ENCODE peak calls at places on chromosomes 2 and 18, in eight cellular contexts. One of them, this sample, is unnamed.
A peak's percentile ranks its signal among the peaks of the same experiment; 100 is the strongest.

GRCh38 chr2:239891692-239892091 is 133.4 kb downstream of the NDUFA10 start:
- DNase-seq in substantia nigra: no peak
- DNase-seq in A549: no peak
- DNase-seq in HTR-8/SVneo: no peak
- DNase-seq in adrenal gland: no peak
- DNase-seq in AG04450: no peak
- DNase-seq in neural crest cell: no peak
- DNase-seq in NCI-H1436: no peak
- DNase-seq in this sample: no peak

GRCh38 chr2:152647417-152648010 is 69.7 kb downstream of the PRPF40A start:
- DNase-seq in substantia nigra: peak; percentile 43
- DNase-seq in A549: no peak
- DNase-seq in HTR-8/SVneo: no peak
- DNase-seq in adrenal gland: peak; percentile 84
- DNase-seq in AG04450: no peak
- DNase-seq in neural crest cell: no peak
- DNase-seq in NCI-H1436: peak; percentile 59
- DNase-seq in this sample: no peak

GRCh38 chr2:63849381-63850203 is 7.9 kb downstream of the UGP2 start:
- DNase-seq in substantia nigra: no peak
- DNase-seq in A549: no peak
- DNase-seq in HTR-8/SVneo: no peak
- DNase-seq in adrenal gland: no peak
- DNase-seq in AG04450: no peak
- DNase-seq in neural crest cell: no peak
- DNase-seq in NCI-H1436: no peak
- DNase-seq in this sample: no peak

GRCh38 chr2:101976887-101977286 is 14.9 kb upstream of the IL1R2 start:
- DNase-seq in substantia nigra: no peak
- DNase-seq in A549: no peak
- DNase-seq in HTR-8/SVneo: no peak
- DNase-seq in adrenal gland: no peak
- DNase-seq in AG04450: no peak
- DNase-seq in neural crest cell: no peak
- DNase-seq in NCI-H1436: no peak
- DNase-seq in this sample: no peak

GRCh38 chr2:68434981-68435380 is 32.1 kb downstream of the FBXO48 start:
- DNase-seq in substantia nigra: no peak
- DNase-seq in A549: no peak
- DNase-seq in HTR-8/SVneo: no peak
- DNase-seq in adrenal gland: no peak
- DNase-seq in AG04450: no peak
- DNase-seq in neural crest cell: no peak
- DNase-seq in NCI-H1436: no peak
- DNase-seq in this sample: no peak

GRCh38 chr18:13257361-13257980 is 38.9 kb downstream of the LDLRAD4 start:
- DNase-seq in substantia nigra: no peak
- DNase-seq in A549: no peak
- DNase-seq in HTR-8/SVneo: no peak
- DNase-seq in adrenal gland: no peak
- DNase-seq in AG04450: no peak
- DNase-seq in neural crest cell: no peak
- DNase-seq in NCI-H1436: no peak
- DNase-seq in this sample: no peak

GRCh38 chr2:233982421-233983121 is 65.4 kb downstream of the TRPM8 start:
- DNase-seq in substantia nigra: no peak
- DNase-seq in A549: no peak
- DNase-seq in HTR-8/SVneo: peak; percentile 50
- DNase-seq in adrenal gland: no peak
- DNase-seq in AG04450: peak; percentile 84
- DNase-seq in neural crest cell: no peak
- DNase-seq in NCI-H1436: no peak
- DNase-seq in this sample: no peak

GRCh38 chr2:239554761-239555565 is 154.1 kb upstream of the HDAC4 start:
- DNase-seq in substantia nigra: no peak
- DNase-seq in A549: no peak
- DNase-seq in HTR-8/SVneo: no peak
- DNase-seq in adrenal gland: no peak
- DNase-seq in AG04450: no peak
- DNase-seq in neural crest cell: no peak
- DNase-seq in NCI-H1436: no peak
- DNase-seq in this sample: no peak

GRCh38 chr2:172431428-172431827 is 4.0 kb downstream of the ITGA6 start:
- DNase-seq in substantia nigra: peak; percentile 41
- DNase-seq in A549: no peak
- DNase-seq in HTR-8/SVneo: no peak
- DNase-seq in adrenal gland: no peak
- DNase-seq in AG04450: no peak
- DNase-seq in neural crest cell: no peak
- DNase-seq in NCI-H1436: no peak
- DNase-seq in this sample: no peak

GRCh38 chr2:44964704-44965343 is 23.3 kb downstream of the SIX3 start:
- DNase-seq in substantia nigra: no peak
- DNase-seq in A549: no peak
- DNase-seq in HTR-8/SVneo: no peak
- DNase-seq in adrenal gland: no peak
- DNase-seq in AG04450: no peak
- DNase-seq in neural crest cell: no peak
- DNase-seq in NCI-H1436: peak; percentile 12
- DNase-seq in this sample: no peak

GRCh38 chr2:191895743-191896142 is 48.9 kb upstream of the CAVIN2 start:
- DNase-seq in substantia nigra: no peak
- DNase-seq in A549: no peak
- DNase-seq in HTR-8/SVneo: no peak
- DNase-seq in adrenal gland: no peak
- DNase-seq in AG04450: no peak
- DNase-seq in neural crest cell: no peak
- DNase-seq in NCI-H1436: no peak
- DNase-seq in this sample: no peak

GRCh38 chr2:42928692-42929576 is 136.6 kb upstream of the HAAO start:
- DNase-seq in substantia nigra: no peak
- DNase-seq in A549: peak; percentile 63
- DNase-seq in HTR-8/SVneo: no peak
- DNase-seq in adrenal gland: no peak
- DNase-seq in AG04450: no peak
- DNase-seq in neural crest cell: peak; percentile 32
- DNase-seq in NCI-H1436: peak; percentile 20
- DNase-seq in this sample: no peak

GRCh38 chr2:184543832-184544231 is 54.5 kb upstream of the ZNF804A start:
- DNase-seq in substantia nigra: no peak
- DNase-seq in A549: no peak
- DNase-seq in HTR-8/SVneo: no peak
- DNase-seq in adrenal gland: no peak
- DNase-seq in AG04450: no peak
- DNase-seq in neural crest cell: no peak
- DNase-seq in NCI-H1436: no peak
- DNase-seq in this sample: no peak

GRCh38 chr2:128314348-128315121 is 4.1 kb downstream of the HS6ST1 start:
- DNase-seq in substantia nigra: no peak
- DNase-seq in A549: no peak
- DNase-seq in HTR-8/SVneo: no peak
- DNase-seq in adrenal gland: peak; percentile 59
- DNase-seq in AG04450: no peak
- DNase-seq in neural crest cell: no peak
- DNase-seq in NCI-H1436: no peak
- DNase-seq in this sample: no peak

GRCh38 chr18:35756506-35757117 is 175.1 kb downstream of the GALNT1 start:
- DNase-seq in substantia nigra: peak; percentile 7
- DNase-seq in A549: peak; percentile 16
- DNase-seq in HTR-8/SVneo: peak; percentile 29
- DNase-seq in adrenal gland: peak; percentile 70
- DNase-seq in AG04450: peak; percentile 6
- DNase-seq in neural crest cell: peak; percentile 63
- DNase-seq in NCI-H1436: peak; percentile 64
- DNase-seq in this sample: no peak

GRCh38 chr2:10626837-10627236 is 62.9 kb downstream of the NOL10 start:
- DNase-seq in substantia nigra: no peak
- DNase-seq in A549: no peak
- DNase-seq in HTR-8/SVneo: no peak
- DNase-seq in adrenal gland: no peak
- DNase-seq in AG04450: no peak
- DNase-seq in neural crest cell: no peak
- DNase-seq in NCI-H1436: no peak
- DNase-seq in this sample: no peak

GRCh38 chr2:217797170-217797569 is 205.6 kb downstream of the TNS1 start:
- DNase-seq in substantia nigra: no peak
- DNase-seq in A549: no peak
- DNase-seq in HTR-8/SVneo: no peak
- DNase-seq in adrenal gland: peak; percentile 32
- DNase-seq in AG04450: no peak
- DNase-seq in neural crest cell: no peak
- DNase-seq in NCI-H1436: no peak
- DNase-seq in this sample: no peak

GRCh38 chr2:232632904-232633412 is 446 bp upstream of the EFHD1 start:
- DNase-seq in substantia nigra: peak; percentile 85
- DNase-seq in A549: peak; percentile 24
- DNase-seq in HTR-8/SVneo: no peak
- DNase-seq in adrenal gland: no peak
- DNase-seq in AG04450: no peak
- DNase-seq in neural crest cell: no peak
- DNase-seq in NCI-H1436: no peak
- DNase-seq in this sample: no peak

GRCh38 chr18:48893559-48894265 is 57.1 kb downstream of the SMAD7 start:
- DNase-seq in substantia nigra: no peak
- DNase-seq in A549: no peak
- DNase-seq in HTR-8/SVneo: no peak
- DNase-seq in adrenal gland: no peak
- DNase-seq in AG04450: no peak
- DNase-seq in neural crest cell: no peak
- DNase-seq in NCI-H1436: peak; percentile 59
- DNase-seq in this sample: no peak

GRCh38 chr2:148658807-148659722 is 14.5 kb downstream of the EPC2 start:
- DNase-seq in substantia nigra: no peak
- DNase-seq in A549: no peak
- DNase-seq in HTR-8/SVneo: no peak
- DNase-seq in adrenal gland: no peak
- DNase-seq in AG04450: peak; percentile 11
- DNase-seq in neural crest cell: no peak
- DNase-seq in NCI-H1436: no peak
- DNase-seq in this sample: no peak

This sample was measured in cortex of kidney.